ENCODE peak calls at places on chromosomes 13 and 19, in nine cellular contexts. One of them, this sample, is unnamed.

GRCh38 chr13:51380269-51380668 is 40.8 kb downstream of the SERPINE3 start:
- DNase-seq in neural crest cell: no peak
- DNase-seq in AG09309: no peak
- DNase-seq in CD4-positive, alpha-beta T cell: no peak
- DNase-seq in heart left ventricle: no peak
- DNase-seq in lower leg skin: no peak
- DNase-seq in GM12865: no peak
- DNase-seq in cardiac muscle cell: peak
- DNase-seq in MCF 10A: peak
- DNase-seq in this sample: no peak

GRCh38 chr19:15331419-15332310 is 674 bp downstream of the BRD4 start:
- DNase-seq in neural crest cell: peak
- DNase-seq in lower leg skin: peak
- DNase-seq in MCF 10A: peak
- DNase-seq in AG09309: no peak
- DNase-seq in CD4-positive, alpha-beta T cell: peak
- DNase-seq in cardiac muscle cell: peak
- DNase-seq in heart left ventricle: peak
- DNase-seq in GM12865: peak
- DNase-seq in this sample: no peak

GRCh38 chr13:89375839-89376238 is 1704.7 kb downstream of the SLITRK5 start:
- DNase-seq in cardiac muscle cell: peak
- DNase-seq in GM12865: no peak
- DNase-seq in heart left ventricle: no peak
- DNase-seq in lower leg skin: no peak
- DNase-seq in MCF 10A: peak
- DNase-seq in neural crest cell: no peak
- DNase-seq in CD4-positive, alpha-beta T cell: no peak
- DNase-seq in AG09309: no peak
- DNase-seq in this sample: no peak

GRCh38 chr13:59774511-59774911 is 389.2 kb downstream of the DIAPH3 start:
- DNase-seq in heart left ventricle: no peak
- DNase-seq in GM12865: no peak
- DNase-seq in lower leg skin: no peak
- DNase-seq in AG09309: peak
- DNase-seq in neural crest cell: no peak
- DNase-seq in CD4-positive, alpha-beta T cell: no peak
- DNase-seq in cardiac muscle cell: peak
- DNase-seq in MCF 10A: peak
- DNase-seq in this sample: no peak

GRCh38 chr13:34951528-34951927 is 9.5 kb downstream of the NBEA start:
- DNase-seq in lower leg skin: no peak
- DNase-seq in CD4-positive, alpha-beta T cell: no peak
- DNase-seq in heart left ventricle: no peak
- DNase-seq in GM12865: no peak
- DNase-seq in MCF 10A: no peak
- DNase-seq in AG09309: no peak
- DNase-seq in neural crest cell: no peak
- DNase-seq in cardiac muscle cell: no peak
- DNase-seq in this sample: no peak

GRCh38 chr13:34340534-34340933 is 522.6 kb downstream of the RFC3 start:
- DNase-seq in GM12865: no peak
- DNase-seq in MCF 10A: peak
- DNase-seq in CD4-positive, alpha-beta T cell: no peak
- DNase-seq in neural crest cell: no peak
- DNase-seq in lower leg skin: peak
- DNase-seq in heart left ventricle: no peak
- DNase-seq in AG09309: no peak
- DNase-seq in cardiac muscle cell: peak
- DNase-seq in this sample: no peak

GRCh38 chr19:20078696-20079095 is 896 bp downstream of the ZNF90 start:
- DNase-seq in CD4-positive, alpha-beta T cell: no peak
- DNase-seq in GM12865: no peak
- DNase-seq in MCF 10A: no peak
- DNase-seq in heart left ventricle: peak
- DNase-seq in neural crest cell: peak
- DNase-seq in cardiac muscle cell: peak
- DNase-seq in AG09309: no peak
- DNase-seq in lower leg skin: peak
- DNase-seq in this sample: no peak

GRCh38 chr19:49546825-49547565 is 19.2 kb downstream of the RCN3 start:
- DNase-seq in lower leg skin: no peak
- DNase-seq in GM12865: peak
- DNase-seq in MCF 10A: peak
- DNase-seq in heart left ventricle: peak
- DNase-seq in neural crest cell: peak
- DNase-seq in cardiac muscle cell: peak
- DNase-seq in AG09309: peak
- DNase-seq in CD4-positive, alpha-beta T cell: no peak
- DNase-seq in this sample: peak

GRCh38 chr19:58217607-58218391 is 10.9 kb upstream of the ZNF544 start:
- DNase-seq in MCF 10A: no peak
- DNase-seq in cardiac muscle cell: no peak
- DNase-seq in CD4-positive, alpha-beta T cell: no peak
- DNase-seq in heart left ventricle: no peak
- DNase-seq in GM12865: no peak
- DNase-seq in AG09309: no peak
- DNase-seq in lower leg skin: no peak
- DNase-seq in neural crest cell: no peak
- DNase-seq in this sample: no peak

GRCh38 chr19:58217069-58217481 is 11.6 kb upstream of the ZNF544 start:
- DNase-seq in neural crest cell: no peak
- DNase-seq in GM12865: no peak
- DNase-seq in lower leg skin: no peak
- DNase-seq in AG09309: no peak
- DNase-seq in MCF 10A: no peak
- DNase-seq in CD4-positive, alpha-beta T cell: no peak
- DNase-seq in heart left ventricle: no peak
- DNase-seq in cardiac muscle cell: no peak
- DNase-seq in this sample: no peak

GRCh38 chr19:58213075-58213369 is 15.7 kb upstream of the ZNF544 start:
- DNase-seq in GM12865: no peak
- DNase-seq in MCF 10A: no peak
- DNase-seq in AG09309: no peak
- DNase-seq in heart left ventricle: no peak
- DNase-seq in cardiac muscle cell: no peak
- DNase-seq in CD4-positive, alpha-beta T cell: no peak
- DNase-seq in neural crest cell: no peak
- DNase-seq in lower leg skin: no peak
- DNase-seq in this sample: no peak

DNA sequence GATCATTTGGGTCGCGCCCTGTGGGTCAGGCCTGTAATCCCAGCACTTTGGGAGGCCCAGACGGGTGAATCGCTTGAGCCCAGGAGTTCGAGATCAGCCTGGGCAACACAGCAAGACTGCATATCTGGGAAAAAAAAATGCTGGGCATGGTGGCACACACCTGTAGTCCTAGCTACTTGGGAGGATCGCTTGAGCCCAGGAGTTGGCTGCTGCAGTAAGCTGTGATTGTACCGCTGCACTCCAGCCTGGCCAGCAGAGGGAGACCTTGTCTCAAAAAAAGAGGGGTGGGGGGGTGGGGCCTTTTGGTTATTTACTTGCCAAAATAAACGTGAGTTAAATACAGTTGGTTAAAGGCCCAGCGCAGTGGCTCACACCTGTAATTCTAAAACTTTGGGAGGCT is 9.8 kb upstream of the ZNF544 start:
- DNase-seq in cardiac muscle cell: peak
- DNase-seq in MCF 10A: peak
- DNase-seq in AG09309: no peak
- DNase-seq in CD4-positive, alpha-beta T cell: peak
- DNase-seq in neural crest cell: no peak
- DNase-seq in heart left ventricle: no peak
- DNase-seq in GM12865: peak
- DNase-seq in lower leg skin: no peak
- DNase-seq in this sample: no peak
- TF ChIP-seq CTCF in cardiac muscle cell: peak
- TF ChIP-seq CTCF in MCF 10A: peak
- TF ChIP-seq CTCF in AG09309: no peak
- TF ChIP-seq CTCF in CD4-positive, alpha-beta T cell: no peak
- TF ChIP-seq CTCF in neural crest cell: peak
- TF ChIP-seq CTCF in heart left ventricle: peak
- TF ChIP-seq CTCF in GM12865: peak
- TF ChIP-seq CTCF in lower leg skin: no peak
- TF ChIP-seq CTCF in this sample: peak

GRCh38 chr13:67226686-67227085 is 3.5 kb downstream of the PCDH9 start:
- DNase-seq in cardiac muscle cell: no peak
- DNase-seq in lower leg skin: no peak
- DNase-seq in heart left ventricle: no peak
- DNase-seq in AG09309: no peak
- DNase-seq in CD4-positive, alpha-beta T cell: no peak
- DNase-seq in MCF 10A: no peak
- DNase-seq in neural crest cell: no peak
- DNase-seq in GM12865: no peak
- DNase-seq in this sample: no peak

GRCh38 chr13:67223742-67224141 is 6.4 kb downstream of the PCDH9 start:
- DNase-seq in heart left ventricle: no peak
- DNase-seq in MCF 10A: no peak
- DNase-seq in neural crest cell: no peak
- DNase-seq in GM12865: no peak
- DNase-seq in cardiac muscle cell: no peak
- DNase-seq in AG09309: no peak
- DNase-seq in CD4-positive, alpha-beta T cell: no peak
- DNase-seq in lower leg skin: no peak
- DNase-seq in this sample: no peak

GRCh38 chr13:67223024-67223423 is 7.1 kb downstream of the PCDH9 start:
- DNase-seq in heart left ventricle: no peak
- DNase-seq in AG09309: no peak
- DNase-seq in neural crest cell: no peak
- DNase-seq in cardiac muscle cell: peak
- DNase-seq in MCF 10A: peak
- DNase-seq in lower leg skin: no peak
- DNase-seq in CD4-positive, alpha-beta T cell: no peak
- DNase-seq in GM12865: no peak
- DNase-seq in this sample: no peak

GRCh38 chr13:67225252-67226159 is 4.6 kb downstream of the PCDH9 start:
- DNase-seq in GM12865: no peak
- DNase-seq in AG09309: no peak
- DNase-seq in neural crest cell: no peak
- DNase-seq in heart left ventricle: no peak
- DNase-seq in cardiac muscle cell: no peak
- DNase-seq in lower leg skin: no peak
- DNase-seq in CD4-positive, alpha-beta T cell: no peak
- DNase-seq in MCF 10A: no peak
- DNase-seq in this sample: no peak

GRCh38 chr13:67224148-67224846 is 5.8 kb downstream of the PCDH9 start:
- DNase-seq in lower leg skin: peak
- DNase-seq in GM12865: peak
- DNase-seq in CD4-positive, alpha-beta T cell: peak
- DNase-seq in heart left ventricle: peak
- DNase-seq in neural crest cell: peak
- DNase-seq in MCF 10A: peak
- DNase-seq in AG09309: peak
- DNase-seq in cardiac muscle cell: peak
- DNase-seq in this sample: peak
- TF ChIP-seq CTCF in lower leg skin: peak
- TF ChIP-seq CTCF in GM12865: no peak
- TF ChIP-seq CTCF in CD4-positive, alpha-beta T cell: peak
- TF ChIP-seq CTCF in heart left ventricle: peak
- TF ChIP-seq CTCF in neural crest cell: peak
- TF ChIP-seq CTCF in MCF 10A: peak
- TF ChIP-seq CTCF in AG09309: peak
- TF ChIP-seq CTCF in cardiac muscle cell: peak
- TF ChIP-seq CTCF in this sample: peak

GRCh38 chr13:37058801-37059135 is 720 bp downstream of the SUPT20H start:
- DNase-seq in heart left ventricle: peak
- DNase-seq in GM12865: no peak
- DNase-seq in MCF 10A: no peak
- DNase-seq in neural crest cell: no peak
- DNase-seq in CD4-positive, alpha-beta T cell: peak
- DNase-seq in cardiac muscle cell: peak
- DNase-seq in lower leg skin: no peak
- DNase-seq in AG09309: no peak
- DNase-seq in this sample: no peak

GRCh38 chr13:37059848-37060192 is 332 bp upstream of the SUPT20H start:
- DNase-seq in GM12865: no peak
- DNase-seq in cardiac muscle cell: no peak
- DNase-seq in MCF 10A: no peak
- DNase-seq in CD4-positive, alpha-beta T cell: no peak
- DNase-seq in heart left ventricle: no peak
- DNase-seq in AG09309: no peak
- DNase-seq in lower leg skin: no peak
- DNase-seq in neural crest cell: no peak
- DNase-seq in this sample: no peak

DNA sequence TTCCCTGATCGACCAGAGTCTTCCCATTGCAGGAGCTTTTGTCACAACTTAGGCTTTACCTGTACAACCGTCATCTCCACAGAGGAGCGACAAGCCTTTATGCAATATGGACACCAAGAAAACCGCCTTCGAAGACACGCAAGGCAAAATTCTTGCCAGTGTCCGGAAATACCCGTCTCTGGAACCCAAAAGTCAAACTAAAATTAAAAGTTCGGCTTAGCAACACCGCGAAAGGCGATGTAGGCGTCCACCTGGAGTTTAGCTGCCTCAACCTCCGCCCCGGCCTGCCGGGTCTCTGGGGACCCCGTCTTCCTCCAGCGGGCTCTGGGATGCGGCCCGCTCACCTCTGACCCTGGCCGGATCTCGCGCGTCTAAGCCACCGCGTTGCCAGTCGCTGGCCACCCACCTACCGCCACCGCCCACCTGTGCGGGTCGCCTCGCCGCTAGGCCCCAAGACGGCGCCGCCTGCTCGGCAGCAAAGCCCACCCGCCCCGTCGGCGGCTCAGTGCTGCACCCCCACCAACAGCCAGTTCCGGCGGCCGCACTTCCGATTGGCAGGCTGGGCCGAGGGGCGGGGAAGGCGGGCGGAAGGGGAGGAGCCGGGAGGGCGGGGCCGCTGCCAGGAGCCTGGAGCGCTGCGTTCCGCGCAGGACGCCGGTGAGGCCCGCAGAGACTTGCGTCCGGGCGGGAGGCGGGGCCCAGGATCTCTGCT is at the start of gene SUPT20H:
- DNase-seq in cardiac muscle cell: peak
- DNase-seq in lower leg skin: peak
- DNase-seq in GM12865: peak
- DNase-seq in MCF 10A: peak
- DNase-seq in AG09309: peak
- DNase-seq in neural crest cell: peak
- DNase-seq in CD4-positive, alpha-beta T cell: peak
- DNase-seq in heart left ventricle: peak
- DNase-seq in this sample: peak
- TF ChIP-seq CTCF in cardiac muscle cell: no peak
- TF ChIP-seq CTCF in lower leg skin: no peak
- TF ChIP-seq CTCF in GM12865: no peak
- TF ChIP-seq CTCF in MCF 10A: no peak
- TF ChIP-seq CTCF in AG09309: no peak
- TF ChIP-seq CTCF in neural crest cell: no peak
- TF ChIP-seq CTCF in CD4-positive, alpha-beta T cell: no peak
- TF ChIP-seq CTCF in heart left ventricle: no peak
- TF ChIP-seq CTCF in this sample: no peak

GRCh38 chr19:5118026-5118425 is 149.1 kb downstream of the KDM4B start:
- DNase-seq in MCF 10A: no peak
- DNase-seq in cardiac muscle cell: no peak
- DNase-seq in lower leg skin: no peak
- DNase-seq in neural crest cell: no peak
- DNase-seq in CD4-positive, alpha-beta T cell: no peak
- DNase-seq in GM12865: no peak
- DNase-seq in AG09309: no peak
- DNase-seq in heart left ventricle: no peak
- DNase-seq in this sample: no peak

GRCh38 chr19:5115771-5116202 is 146.9 kb downstream of the KDM4B start:
- DNase-seq in heart left ventricle: no peak
- DNase-seq in cardiac muscle cell: peak
- DNase-seq in GM12865: no peak
- DNase-seq in lower leg skin: no peak
- DNase-seq in AG09309: peak
- DNase-seq in CD4-positive, alpha-beta T cell: no peak
- DNase-seq in MCF 10A: peak
- DNase-seq in neural crest cell: no peak
- DNase-seq in this sample: no peak

GRCh38 chr19:5116292-5116691 is 147.4 kb downstream of the KDM4B start:
- DNase-seq in CD4-positive, alpha-beta T cell: no peak
- DNase-seq in cardiac muscle cell: no peak
- DNase-seq in GM12865: no peak
- DNase-seq in AG09309: no peak
- DNase-seq in heart left ventricle: no peak
- DNase-seq in lower leg skin: no peak
- DNase-seq in MCF 10A: no peak
- DNase-seq in neural crest cell: no peak
- DNase-seq in this sample: no peak

GRCh38 chr19:5119297-5119998 is 150.5 kb downstream of the KDM4B start:
- DNase-seq in neural crest cell: no peak
- DNase-seq in lower leg skin: no peak
- DNase-seq in cardiac muscle cell: no peak
- DNase-seq in GM12865: no peak
- DNase-seq in MCF 10A: no peak
- DNase-seq in CD4-positive, alpha-beta T cell: no peak
- DNase-seq in AG09309: no peak
- DNase-seq in heart left ventricle: no peak
- DNase-seq in this sample: no peak

GRCh38 chr19:5117421-5117820 is 148.5 kb downstream of the KDM4B start:
- DNase-seq in AG09309: no peak
- DNase-seq in cardiac muscle cell: no peak
- DNase-seq in MCF 10A: no peak
- DNase-seq in GM12865: no peak
- DNase-seq in lower leg skin: no peak
- DNase-seq in CD4-positive, alpha-beta T cell: no peak
- DNase-seq in heart left ventricle: no peak
- DNase-seq in neural crest cell: no peak
- DNase-seq in this sample: no peak
- TF ChIP-seq CTCF in AG09309: no peak
- TF ChIP-seq CTCF in cardiac muscle cell: no peak
- TF ChIP-seq CTCF in MCF 10A: no peak
- TF ChIP-seq CTCF in GM12865: no peak
- TF ChIP-seq CTCF in lower leg skin: no peak
- TF ChIP-seq CTCF in CD4-positive, alpha-beta T cell: no peak
- TF ChIP-seq CTCF in heart left ventricle: no peak
- TF ChIP-seq CTCF in neural crest cell: no peak
- TF ChIP-seq CTCF in this sample: no peak